ENCODE peak calls at places on chromosomes 1 and 21, in five cellular contexts. J, R, I, S and K are unnamed samples.

GRCh38 chr1:19678493-19678892 is 13.8 kb downstream of the HTR6 start:
- DNase-seq in I (no peak), R (no peak), J (no peak), S (no peak), K (no peak)

GRCh38 chr1:48817505-48818114 is 40.9 kb upstream of the BEND5 start:
- DNase-seq in S (peak), R (peak), I (peak), J (peak), K (peak)

GRCh38 chr1:46302091-46303037 is 1.1 kb downstream of the LRRC41 start:
- DNase-seq in S (peak), R (peak), I (peak), J (peak), K (peak)

GRCh38 chr1:206905295-206906164 is 8.3 kb downstream of the IL24 start:
- DNase-seq in S (no peak), J (peak), I (peak), R (no peak), K (peak)

GRCh38 chr1:117821782-117822447 is 107.5 kb downstream of the GDAP2 start:
- DNase-seq in R (peak), J (peak), I (peak), S (no peak), K (no peak)

GRCh38 chr1:55035904-55036303 is 3.4 kb upstream of the PCSK9 start:
- DNase-seq in J (no peak), S (no peak), R (no peak), I (no peak), K (no peak)

GRCh38 chr21:38534591-38534990 is 36.3 kb upstream of the ERG start:
- DNase-seq in S (no peak), R (no peak), I (no peak), J (no peak), K (no peak)

GRCh38 chr1:12176298-12177118 is 9.7 kb downstream of the TNFRSF1B start:
- DNase-seq in J (no peak), R (no peak), S (no peak), I (no peak), K (no peak)

GRCh38 chr1:179742291-179742690 is 800 bp upstream of the FAM163A start:
- DNase-seq in I (no peak), R (no peak), S (no peak), J (no peak), K (no peak)

GRCh38 chr1:153538315-153538821 is 2.4 kb downstream of the S100A5 start:
- DNase-seq in R (peak), J (no peak), I (peak), S (no peak), K (no peak)

GRCh38 chr1:56180806-56181205 is 398.6 kb downstream of the PLPP3 start:
- DNase-seq in S (no peak), R (no peak), J (peak), I (no peak), K (no peak)

GRCh38 chr1:183163311-183163710 is 22.8 kb upstream of the LAMC2 start:
- DNase-seq in I (peak), R (no peak), S (no peak), J (peak), K (no peak)

GRCh38 chr21:35850029-35850428 is 210.3 kb downstream of the SETD4 start:
- DNase-seq in R (no peak), I (peak), J (peak), S (no peak), K (no peak)

GRCh38 chr1:45508295-45509151 is 8.4 kb downstream of the MMACHC start:
- DNase-seq in I (peak), S (no peak), J (peak), R (no peak), K (no peak)

GRCh38 chr21:44425307-44425894 is 29.9 kb upstream of the LRRC3 start:
- DNase-seq in S (no peak), I (no peak), J (no peak), R (no peak), K (no peak)

GRCh38 chr1:25993197-25993951 is 4.5 kb downstream of the PAFAH2 start:
- DNase-seq in J (no peak), I (no peak), S (no peak), R (no peak), K (no peak)

GRCh38 chr1:155127105-155127671 is 488 bp upstream of the EFNA1 start:
- DNase-seq in J (peak), I (peak), S (peak), R (peak), K (no peak)

GRCh38 chr21:35840197-35840799 is 220.0 kb downstream of the SETD4 start:
- DNase-seq in J (peak), S (no peak), R (peak), I (peak), K (peak)

GRCh38 chr1:69404486-69404885 is 163.2 kb upstream of the LRRC7 start:
- DNase-seq in J (no peak), R (no peak), S (no peak), I (no peak), K (no peak)

GRCh38 chr1:176869577-176869976 is 294.9 kb downstream of the ASTN1 start:
- DNase-seq in S (no peak), R (no peak), J (no peak), I (no peak), K (no peak)